ENCODE peak calls at places on chromosomes 5 and 9, in seven cellular contexts. One of them, this sample, is unnamed.

GRCh38 chr5:35213608-35214007 is 16.7 kb downstream of the PRLR start:
- DNase-seq in activated CD8-positive, alpha-beta memory T cell treated with anti-CD3 and anti-CD28 coated beads, Interleukin-2, amount 10 ng/mL, durations not matched to agents 7 days and 5 days: no peak
- DNase-seq in effector CD4-positive, alpha-beta T cell: no peak
- DNase-seq in iPS-NIHi11: no peak
- DNase-seq in anterior cingulate cortex: no peak
- DNase-seq in upper lobe of right lung: no peak
- DNase-seq in right lobe of liver: no peak
- DNase-seq in this sample: no peak

GRCh38 chr5:135245521-135246499 is 153.2 kb downstream of the MACROH2A1 start:
- DNase-seq in upper lobe of right lung: peak; percentile 18
- DNase-seq in right lobe of liver: peak; percentile 28
- DNase-seq in iPS-NIHi11: no peak
- DNase-seq in effector CD4-positive, alpha-beta T cell: no peak
- DNase-seq in anterior cingulate cortex: no peak
- DNase-seq in activated CD8-positive, alpha-beta memory T cell treated with anti-CD3 and anti-CD28 coated beads, Interleukin-2, amount 10 ng/mL, durations not matched to agents 7 days and 5 days: peak; percentile 34
- DNase-seq in this sample: no peak

GRCh38 chr9:90773593-90773992 is 28.0 kb upstream of the SYK start:
- DNase-seq in right lobe of liver: no peak
- DNase-seq in effector CD4-positive, alpha-beta T cell: no peak
- DNase-seq in upper lobe of right lung: no peak
- DNase-seq in anterior cingulate cortex: no peak
- DNase-seq in iPS-NIHi11: peak; percentile 64
- DNase-seq in activated CD8-positive, alpha-beta memory T cell treated with anti-CD3 and anti-CD28 coated beads, Interleukin-2, amount 10 ng/mL, durations not matched to agents 7 days and 5 days: no peak
- DNase-seq in this sample: no peak

GRCh38 chr5:10301842-10302610 is 5.7 kb downstream of the CMBL start:
- DNase-seq in right lobe of liver: peak; percentile 97
- DNase-seq in iPS-NIHi11: peak; percentile 51
- DNase-seq in anterior cingulate cortex: no peak
- DNase-seq in effector CD4-positive, alpha-beta T cell: no peak
- DNase-seq in activated CD8-positive, alpha-beta memory T cell treated with anti-CD3 and anti-CD28 coated beads, Interleukin-2, amount 10 ng/mL, durations not matched to agents 7 days and 5 days: no peak
- DNase-seq in upper lobe of right lung: peak; percentile 93
- DNase-seq in this sample: no peak

GRCh38 chr9:99059074-99059894 is 45.6 kb upstream of the TGFBR1 start:
- DNase-seq in right lobe of liver: no peak
- DNase-seq in anterior cingulate cortex: no peak
- DNase-seq in activated CD8-positive, alpha-beta memory T cell treated with anti-CD3 and anti-CD28 coated beads, Interleukin-2, amount 10 ng/mL, durations not matched to agents 7 days and 5 days: peak; percentile 63
- DNase-seq in upper lobe of right lung: no peak
- DNase-seq in effector CD4-positive, alpha-beta T cell: no peak
- DNase-seq in iPS-NIHi11: no peak
- DNase-seq in this sample: peak; percentile 33

GRCh38 chr9:98287383-98287782 is 31.9 kb upstream of the TBC1D2 start:
- DNase-seq in anterior cingulate cortex: no peak
- DNase-seq in right lobe of liver: no peak
- DNase-seq in upper lobe of right lung: no peak
- DNase-seq in iPS-NIHi11: peak; percentile 71
- DNase-seq in activated CD8-positive, alpha-beta memory T cell treated with anti-CD3 and anti-CD28 coated beads, Interleukin-2, amount 10 ng/mL, durations not matched to agents 7 days and 5 days: no peak
- DNase-seq in effector CD4-positive, alpha-beta T cell: no peak
- DNase-seq in this sample: no peak

GRCh38 chr5:67528953-67529352 is 332.4 kb upstream of the CD180 start:
- DNase-seq in upper lobe of right lung: no peak
- DNase-seq in right lobe of liver: no peak
- DNase-seq in activated CD8-positive, alpha-beta memory T cell treated with anti-CD3 and anti-CD28 coated beads, Interleukin-2, amount 10 ng/mL, durations not matched to agents 7 days and 5 days: no peak
- DNase-seq in iPS-NIHi11: no peak
- DNase-seq in anterior cingulate cortex: no peak
- DNase-seq in effector CD4-positive, alpha-beta T cell: no peak
- DNase-seq in this sample: no peak

GRCh38 chr9:92506184-92506857 is 24.0 kb upstream of the ASPN start:
- DNase-seq in anterior cingulate cortex: no peak
- DNase-seq in upper lobe of right lung: no peak
- DNase-seq in iPS-NIHi11: no peak
- DNase-seq in activated CD8-positive, alpha-beta memory T cell treated with anti-CD3 and anti-CD28 coated beads, Interleukin-2, amount 10 ng/mL, durations not matched to agents 7 days and 5 days: no peak
- DNase-seq in effector CD4-positive, alpha-beta T cell: no peak
- DNase-seq in right lobe of liver: no peak
- DNase-seq in this sample: no peak

GRCh38 chr9:114039484-114039883 is 38.6 kb downstream of the AMBP start:
- DNase-seq in anterior cingulate cortex: no peak
- DNase-seq in effector CD4-positive, alpha-beta T cell: no peak
- DNase-seq in right lobe of liver: no peak
- DNase-seq in upper lobe of right lung: no peak
- DNase-seq in iPS-NIHi11: no peak
- DNase-seq in activated CD8-positive, alpha-beta memory T cell treated with anti-CD3 and anti-CD28 coated beads, Interleukin-2, amount 10 ng/mL, durations not matched to agents 7 days and 5 days: peak; percentile 4
- DNase-seq in this sample: no peak

GRCh38 chr5:157608972-157609565 is 33.5 kb upstream of the ADAM19 start:
- DNase-seq in upper lobe of right lung: no peak
- DNase-seq in anterior cingulate cortex: no peak
- DNase-seq in activated CD8-positive, alpha-beta memory T cell treated with anti-CD3 and anti-CD28 coated beads, Interleukin-2, amount 10 ng/mL, durations not matched to agents 7 days and 5 days: no peak
- DNase-seq in right lobe of liver: no peak
- DNase-seq in effector CD4-positive, alpha-beta T cell: no peak
- DNase-seq in iPS-NIHi11: no peak
- DNase-seq in this sample: no peak

GRCh38 chr5:39211773-39212172 is 7.6 kb downstream of the FYB1 start:
- DNase-seq in activated CD8-positive, alpha-beta memory T cell treated with anti-CD3 and anti-CD28 coated beads, Interleukin-2, amount 10 ng/mL, durations not matched to agents 7 days and 5 days: peak; percentile 54
- DNase-seq in right lobe of liver: no peak
- DNase-seq in iPS-NIHi11: no peak
- DNase-seq in upper lobe of right lung: no peak
- DNase-seq in anterior cingulate cortex: no peak
- DNase-seq in effector CD4-positive, alpha-beta T cell: no peak
- DNase-seq in this sample: no peak

GRCh38 chr9:76292658-76293057 is 101.6 kb downstream of the RFK start:
- DNase-seq in anterior cingulate cortex: no peak
- DNase-seq in iPS-NIHi11: no peak
- DNase-seq in effector CD4-positive, alpha-beta T cell: no peak
- DNase-seq in right lobe of liver: no peak
- DNase-seq in upper lobe of right lung: no peak
- DNase-seq in activated CD8-positive, alpha-beta memory T cell treated with anti-CD3 and anti-CD28 coated beads, Interleukin-2, amount 10 ng/mL, durations not matched to agents 7 days and 5 days: no peak
- DNase-seq in this sample: no peak

GRCh38 chr5:173984218-173984617 is 4.8 kb upstream of the C5orf47 start:
- DNase-seq in iPS-NIHi11: peak; percentile 51
- DNase-seq in upper lobe of right lung: no peak
- DNase-seq in effector CD4-positive, alpha-beta T cell: no peak
- DNase-seq in anterior cingulate cortex: no peak
- DNase-seq in right lobe of liver: no peak
- DNase-seq in activated CD8-positive, alpha-beta memory T cell treated with anti-CD3 and anti-CD28 coated beads, Interleukin-2, amount 10 ng/mL, durations not matched to agents 7 days and 5 days: no peak
- DNase-seq in this sample: no peak

GRCh38 chr9:124869986-124870560 is 8.1 kb downstream of the ARPC5L start:
- DNase-seq in activated CD8-positive, alpha-beta memory T cell treated with anti-CD3 and anti-CD28 coated beads, Interleukin-2, amount 10 ng/mL, durations not matched to agents 7 days and 5 days: peak; percentile 93
- DNase-seq in upper lobe of right lung: peak; percentile 81
- DNase-seq in right lobe of liver: no peak
- DNase-seq in effector CD4-positive, alpha-beta T cell: peak; percentile 66
- DNase-seq in iPS-NIHi11: no peak
- DNase-seq in anterior cingulate cortex: no peak
- DNase-seq in this sample: no peak

GRCh38 chr5:77015938-77016569 is 14.2 kb upstream of the AGGF1 start:
- DNase-seq in activated CD8-positive, alpha-beta memory T cell treated with anti-CD3 and anti-CD28 coated beads, Interleukin-2, amount 10 ng/mL, durations not matched to agents 7 days and 5 days: no peak
- DNase-seq in right lobe of liver: no peak
- DNase-seq in upper lobe of right lung: no peak
- DNase-seq in iPS-NIHi11: peak; percentile 21
- DNase-seq in anterior cingulate cortex: no peak
- DNase-seq in effector CD4-positive, alpha-beta T cell: no peak
- DNase-seq in this sample: no peak

GRCh38 chr5:141757402-141757801 is 75.4 kb upstream of the ARAP3 start:
- DNase-seq in activated CD8-positive, alpha-beta memory T cell treated with anti-CD3 and anti-CD28 coated beads, Interleukin-2, amount 10 ng/mL, durations not matched to agents 7 days and 5 days: no peak
- DNase-seq in anterior cingulate cortex: no peak
- DNase-seq in upper lobe of right lung: no peak
- DNase-seq in effector CD4-positive, alpha-beta T cell: no peak
- DNase-seq in iPS-NIHi11: peak; percentile 68
- DNase-seq in right lobe of liver: no peak
- DNase-seq in this sample: no peak

GRCh38 chr5:154197801-154198461 is 7.4 kb downstream of the GALNT10 start:
- DNase-seq in iPS-NIHi11: no peak
- DNase-seq in upper lobe of right lung: peak; percentile 72
- DNase-seq in activated CD8-positive, alpha-beta memory T cell treated with anti-CD3 and anti-CD28 coated beads, Interleukin-2, amount 10 ng/mL, durations not matched to agents 7 days and 5 days: peak; percentile 91
- DNase-seq in right lobe of liver: no peak
- DNase-seq in effector CD4-positive, alpha-beta T cell: peak; percentile 16
- DNase-seq in anterior cingulate cortex: no peak
- DNase-seq in this sample: no peak

GRCh38 chr9:1837453-1838084 is 177.6 kb upstream of the SMARCA2 start:
- DNase-seq in anterior cingulate cortex: no peak
- DNase-seq in right lobe of liver: no peak
- DNase-seq in activated CD8-positive, alpha-beta memory T cell treated with anti-CD3 and anti-CD28 coated beads, Interleukin-2, amount 10 ng/mL, durations not matched to agents 7 days and 5 days: peak; percentile 42
- DNase-seq in effector CD4-positive, alpha-beta T cell: no peak
- DNase-seq in iPS-NIHi11: peak; percentile 81
- DNase-seq in upper lobe of right lung: no peak
- DNase-seq in this sample: peak; percentile 26

GRCh38 chr9:98271479-98271878 is 16.0 kb upstream of the TBC1D2 start:
- DNase-seq in right lobe of liver: no peak
- DNase-seq in effector CD4-positive, alpha-beta T cell: no peak
- DNase-seq in activated CD8-positive, alpha-beta memory T cell treated with anti-CD3 and anti-CD28 coated beads, Interleukin-2, amount 10 ng/mL, durations not matched to agents 7 days and 5 days: no peak
- DNase-seq in anterior cingulate cortex: no peak
- DNase-seq in iPS-NIHi11: no peak
- DNase-seq in upper lobe of right lung: no peak
- DNase-seq in this sample: no peak

GRCh38 chr9:2493106-2493505 is 128.5 kb upstream of the VLDLR start:
- DNase-seq in anterior cingulate cortex: no peak
- DNase-seq in right lobe of liver: no peak
- DNase-seq in iPS-NIHi11: no peak
- DNase-seq in activated CD8-positive, alpha-beta memory T cell treated with anti-CD3 and anti-CD28 coated beads, Interleukin-2, amount 10 ng/mL, durations not matched to agents 7 days and 5 days: no peak
- DNase-seq in upper lobe of right lung: no peak
- DNase-seq in effector CD4-positive, alpha-beta T cell: no peak
- DNase-seq in this sample: no peak

GRCh38 chr5:141402553-141403328 is at the start of gene PCDHGA9:
- DNase-seq in anterior cingulate cortex: no peak
- DNase-seq in right lobe of liver: peak; percentile 45
- DNase-seq in iPS-NIHi11: peak; percentile 58
- DNase-seq in effector CD4-positive, alpha-beta T cell: no peak
- DNase-seq in activated CD8-positive, alpha-beta memory T cell treated with anti-CD3 and anti-CD28 coated beads, Interleukin-2, amount 10 ng/mL, durations not matched to agents 7 days and 5 days: no peak
- DNase-seq in upper lobe of right lung: no peak
- DNase-seq in this sample: no peak

GRCh38 chr9:16864741-16865434 is 5.6 kb downstream of the BNC2 start:
- DNase-seq in upper lobe of right lung: no peak
- DNase-seq in iPS-NIHi11: no peak
- DNase-seq in right lobe of liver: no peak
- DNase-seq in activated CD8-positive, alpha-beta memory T cell treated with anti-CD3 and anti-CD28 coated beads, Interleukin-2, amount 10 ng/mL, durations not matched to agents 7 days and 5 days: no peak
- DNase-seq in anterior cingulate cortex: no peak
- DNase-seq in effector CD4-positive, alpha-beta T cell: no peak
- DNase-seq in this sample: no peak

GRCh38 chr9:132234501-132235045 is 72.7 kb downstream of the NTNG2 start:
- DNase-seq in upper lobe of right lung: no peak
- DNase-seq in iPS-NIHi11: no peak
- DNase-seq in right lobe of liver: no peak
- DNase-seq in activated CD8-positive, alpha-beta memory T cell treated with anti-CD3 and anti-CD28 coated beads, Interleukin-2, amount 10 ng/mL, durations not matched to agents 7 days and 5 days: no peak
- DNase-seq in effector CD4-positive, alpha-beta T cell: no peak
- DNase-seq in anterior cingulate cortex: no peak
- DNase-seq in this sample: no peak

This sample was measured in GM18507.